ENCODE peak calls at places on chromosomes 6 and 20, in four cellular contexts. One of them, this sample, is unnamed.

GRCh38 chr6:1497593-1498105 is 108.3 kb downstream of the FOXF2 start:
- DNase-seq in AG09309: no peak
- DNase-seq in AG10803: no peak
- DNase-seq in astrocyte of the spinal cord: no peak
- DNase-seq in this sample: no peak

GRCh38 chr6:167572841-167573271 is 248.0 kb downstream of the TTLL2 start:
- DNase-seq in astrocyte of the spinal cord: no peak
- DNase-seq in AG10803: no peak
- DNase-seq in AG09309: no peak
- DNase-seq in this sample: no peak

GRCh38 chr6:14944593-14944992 is 301.3 kb upstream of the JARID2 start:
- DNase-seq in AG09309: no peak
- DNase-seq in astrocyte of the spinal cord: no peak
- DNase-seq in AG10803: no peak
- DNase-seq in this sample: peak

GRCh38 chr6:31246051-31246495 is 25.8 kb downstream of the HLA-C start:
- DNase-seq in astrocyte of the spinal cord: peak
- DNase-seq in AG09309: peak
- DNase-seq in AG10803: peak
- DNase-seq in this sample: peak

GRCh38 chr20:62805711-62806382 is 1.2 kb downstream of the OGFR start:
- DNase-seq in AG10803: no peak
- DNase-seq in AG09309: no peak
- DNase-seq in astrocyte of the spinal cord: no peak
- DNase-seq in this sample: no peak

GRCh38 chr6:138230759-138231398 is 12.6 kb upstream of the PBOV1 start:
- DNase-seq in astrocyte of the spinal cord: no peak
- DNase-seq in AG09309: no peak
- DNase-seq in AG10803: no peak
- DNase-seq in this sample: no peak

GRCh38 chr20:63498950-63499332 is at the start of gene EEF1A2:
- DNase-seq in astrocyte of the spinal cord: no peak
- DNase-seq in AG09309: no peak
- DNase-seq in AG10803: no peak
- DNase-seq in this sample: no peak

GRCh38 chr6:170552765-170553685 is at the start of gene PSMB1:
- DNase-seq in astrocyte of the spinal cord: peak
- DNase-seq in AG09309: peak
- DNase-seq in AG10803: peak
- DNase-seq in this sample: peak

GRCh38 chr20:41476013-41476441 is 109.4 kb upstream of the EMILIN3 start:
- DNase-seq in AG09309: peak
- DNase-seq in AG10803: peak
- DNase-seq in astrocyte of the spinal cord: peak
- DNase-seq in this sample: peak

GRCh38 chr6:16338577-16339262 is 100.3 kb downstream of the GMPR start:
- DNase-seq in AG10803: peak
- DNase-seq in AG09309: peak
- DNase-seq in astrocyte of the spinal cord: peak
- DNase-seq in this sample: peak

GRCh38 chr20:44643596-44644383 is 7.7 kb downstream of the ADA start:
- DNase-seq in astrocyte of the spinal cord: peak
- DNase-seq in AG09309: peak
- DNase-seq in AG10803: peak
- DNase-seq in this sample: peak

GRCh38 chr20:58251979-58252591 is 23.6 kb upstream of the ANKRD60 start:
- DNase-seq in AG09309: peak
- DNase-seq in AG10803: peak
- DNase-seq in astrocyte of the spinal cord: peak
- DNase-seq in this sample: peak

GRCh38 chr6:19902201-19902600 is 65.0 kb downstream of the ID4 start:
- DNase-seq in astrocyte of the spinal cord: no peak
- DNase-seq in AG10803: no peak
- DNase-seq in AG09309: no peak
- DNase-seq in this sample: no peak

GRCh38 chr6:122428781-122429180 is 29.3 kb downstream of the HSF2 start:
- DNase-seq in astrocyte of the spinal cord: no peak
- DNase-seq in AG09309: peak
- DNase-seq in AG10803: peak
- DNase-seq in this sample: peak

GRCh38 chr6:1364791-1365190 is 24.6 kb upstream of the FOXF2 start:
- DNase-seq in AG10803: peak
- DNase-seq in astrocyte of the spinal cord: no peak
- DNase-seq in AG09309: no peak
- DNase-seq in this sample: no peak

GRCh38 chr20:23649242-23649641 is 11.5 kb upstream of the CST3 start:
- DNase-seq in AG09309: no peak
- DNase-seq in astrocyte of the spinal cord: no peak
- DNase-seq in AG10803: no peak
- DNase-seq in this sample: no peak

GRCh38 chr6:125952764-125953501 is 3.6 kb upstream of the HINT3 start:
- DNase-seq in AG10803: peak
- DNase-seq in astrocyte of the spinal cord: no peak
- DNase-seq in AG09309: no peak
- DNase-seq in this sample: peak
- TF ChIP-seq CTCF in AG10803: peak
- TF ChIP-seq CTCF in astrocyte of the spinal cord: peak
- TF ChIP-seq CTCF in AG09309: peak
- TF ChIP-seq CTCF in this sample: peak

DNA sequence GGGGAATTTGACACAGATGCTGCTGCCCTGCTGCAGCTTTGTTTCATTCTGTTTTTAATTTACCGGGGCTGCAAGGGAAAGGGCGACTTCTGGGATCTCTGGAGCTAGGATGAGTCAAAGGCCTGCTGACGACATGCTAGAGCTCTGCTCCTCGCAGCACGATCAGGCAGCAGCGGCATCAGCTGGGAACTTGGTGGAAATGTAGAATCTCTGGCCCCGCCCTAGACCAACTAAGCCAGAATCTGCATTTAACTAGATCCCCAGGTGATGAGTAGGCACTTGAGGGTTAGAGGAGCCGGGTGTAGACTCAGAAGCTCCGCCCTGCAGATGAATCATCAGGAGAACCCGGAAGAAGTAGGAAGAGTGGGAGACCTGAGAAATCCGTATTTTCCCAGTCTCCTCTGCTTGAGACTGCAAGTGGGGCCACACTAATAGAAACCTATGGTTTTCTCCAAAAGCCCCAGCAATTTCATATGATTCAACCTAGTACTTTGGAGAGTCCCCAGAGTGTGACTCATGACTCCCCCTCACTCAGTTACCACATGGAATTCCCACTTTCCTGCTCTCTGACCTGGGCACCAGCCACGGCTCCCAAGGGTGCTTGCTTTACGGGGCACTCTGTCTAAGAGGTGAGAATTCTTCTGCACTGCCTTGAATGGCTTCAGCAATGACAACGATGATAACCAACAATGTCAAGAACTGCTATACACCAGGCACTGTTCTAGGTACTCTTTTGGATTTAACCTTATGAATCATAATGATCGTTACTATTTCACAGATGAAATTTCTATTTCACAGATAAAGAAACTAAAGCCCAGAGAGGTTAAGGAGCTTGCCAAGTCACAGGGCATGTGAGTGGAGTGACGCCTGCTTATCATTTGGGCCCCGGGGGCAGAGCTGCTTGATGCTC is 18.1 kb downstream of the TUBB2B start:
- DNase-seq in astrocyte of the spinal cord: peak
- DNase-seq in AG10803: peak
- DNase-seq in AG09309: peak
- DNase-seq in this sample: peak
- H3K4me3 ChIP-seq in astrocyte of the spinal cord: peak
- H3K4me3 ChIP-seq in AG10803: peak
- H3K4me3 ChIP-seq in AG09309: peak
- H3K4me3 ChIP-seq in this sample: no peak

DNA sequence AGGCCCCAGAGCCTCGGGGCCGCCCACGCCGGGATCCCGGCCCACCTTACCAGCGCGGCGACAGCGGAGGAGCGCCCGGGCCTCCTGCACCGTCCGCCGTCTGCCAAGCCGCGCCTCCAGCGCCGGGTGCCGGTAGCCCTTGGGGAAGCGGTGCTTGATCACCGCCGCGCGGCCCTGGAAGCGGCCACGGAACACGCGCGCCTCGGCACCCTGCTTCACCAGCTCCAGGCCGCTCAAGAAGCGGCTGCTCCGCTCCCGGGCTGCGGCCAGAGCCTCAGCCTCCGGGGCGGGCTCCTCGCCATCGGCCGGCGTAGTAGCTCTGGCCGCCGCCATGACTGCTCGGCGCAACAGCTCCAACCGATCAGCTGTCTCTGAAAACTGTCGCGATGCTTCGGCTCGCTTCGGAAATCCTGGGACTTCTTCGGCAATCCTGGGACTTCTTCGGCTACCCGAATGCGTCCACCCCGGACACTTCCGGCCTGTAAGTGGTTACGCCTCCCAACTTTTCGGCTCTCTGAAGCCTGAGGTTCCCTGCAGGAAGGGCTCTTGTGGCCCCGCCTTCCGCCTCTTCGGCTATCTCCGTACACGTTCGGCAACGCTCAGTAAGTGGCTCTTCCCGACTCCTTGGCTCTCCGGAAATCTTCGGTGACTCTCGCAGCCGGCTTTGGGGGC is at the start of gene TP53RK:
- DNase-seq in AG10803: peak
- DNase-seq in astrocyte of the spinal cord: peak
- DNase-seq in AG09309: peak
- DNase-seq in this sample: peak
- TF ChIP-seq CTCF in AG10803: peak
- TF ChIP-seq CTCF in astrocyte of the spinal cord: no peak
- TF ChIP-seq CTCF in AG09309: peak
- TF ChIP-seq CTCF in this sample: peak

DNA sequence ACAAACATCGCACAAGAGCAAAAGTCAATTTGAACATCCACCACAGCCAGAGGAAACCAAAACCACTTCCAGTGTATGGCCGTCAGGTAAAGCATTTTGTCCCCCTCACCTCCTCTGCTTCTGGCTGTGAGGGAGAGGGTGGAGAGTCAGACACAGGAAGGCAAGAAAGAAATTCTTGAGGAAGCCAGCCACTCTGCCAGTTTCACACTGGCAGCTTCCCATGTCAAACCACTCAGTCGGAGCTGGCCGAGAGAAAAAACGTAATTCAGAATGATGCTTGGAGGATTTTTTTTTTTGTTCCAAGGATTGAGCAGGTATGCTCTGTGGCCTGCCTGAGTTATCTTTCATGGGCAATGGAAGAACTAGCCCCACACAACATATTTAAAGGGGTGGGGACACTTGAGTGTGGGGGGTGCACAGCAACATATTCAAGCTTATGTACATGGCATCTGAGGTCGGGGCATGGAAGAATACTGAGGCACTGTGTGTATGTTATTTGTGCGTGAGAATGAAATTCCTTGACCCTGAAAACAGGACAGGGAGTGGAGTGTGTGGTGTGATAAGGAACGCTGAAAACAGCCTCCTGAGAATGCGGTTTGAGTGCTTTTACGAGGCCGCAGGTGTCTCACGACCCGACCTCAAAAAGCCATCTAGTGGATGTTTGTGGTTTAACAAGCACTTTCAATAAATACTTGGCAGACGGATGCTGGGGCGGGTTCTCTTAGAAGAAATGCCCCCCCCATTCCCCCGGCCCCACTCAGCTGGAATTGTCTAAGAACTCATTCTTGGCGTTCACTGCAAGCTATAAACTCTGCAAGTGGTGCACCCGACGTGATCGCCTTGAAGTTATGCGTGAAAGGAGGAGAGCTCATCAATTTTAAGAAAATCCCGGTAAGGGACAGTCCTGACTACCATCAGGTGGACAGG is 27.5 kb upstream of the ZBTB22 start:
- DNase-seq in AG10803: peak
- DNase-seq in AG09309: peak
- DNase-seq in astrocyte of the spinal cord: peak
- DNase-seq in this sample: peak
- H3K4me3 ChIP-seq in AG10803: no peak
- H3K4me3 ChIP-seq in AG09309: no peak
- H3K4me3 ChIP-seq in astrocyte of the spinal cord: no peak
- H3K4me3 ChIP-seq in this sample: no peak